ENCODE peak calls at places on chromosomes 4 and X, in seven cellular contexts. U is tibial nerve, M is WTC11, Q is H9, T is fibroblast of lung, W is NB4, Z is AG09319. I is an unnamed sample.

GRCh38 chrX:153549807-153550206 is 32.4 kb downstream of the ATP2B3 start:
- DNase-seq in U (no peak), M (peak), Q (peak), T (no peak), W (no peak), Z (no peak), I (no peak)

GRCh38 chr4:62618042-62618441 is 1417.9 kb downstream of the ADGRL3 start:
- DNase-seq in U (no peak), M (no peak), Q (no peak), T (no peak), W (no peak), Z (no peak), I (no peak)

GRCh38 chr4:173509031-173510001 is 20.7 kb downstream of the HAND2 start:
- DNase-seq in U (no peak), M (no peak), Q (no peak), T (peak), W (no peak), Z (no peak), I (peak)

GRCh38 chrX:39296472-39296871 is 495.2 kb downstream of the MID1IP1 start:
- DNase-seq in U (no peak), M (no peak), Q (no peak), T (no peak), W (no peak), Z (no peak), I (no peak)

GRCh38 chr4:83552085-83552484 is 16.2 kb downstream of the GPAT3 start:
- DNase-seq in U (no peak), M (no peak), Q (no peak), T (peak), W (peak), Z (peak), I (no peak)

GRCh38 chrX:25083661-25084060 is 67.9 kb upstream of the ARX start:
- DNase-seq in U (no peak), M (no peak), Q (no peak), T (no peak), W (no peak), Z (no peak), I (no peak)

GRCh38 chrX:129549124-129549523 is 9.1 kb downstream of the OCRL start:
- DNase-seq in U (no peak), M (no peak), Q (no peak), T (no peak), W (no peak), Z (no peak), I (no peak)

GRCh38 chr4:35105486-35105885 is 1138.8 kb downstream of the ARAP2 start:
- DNase-seq in U (no peak), M (no peak), Q (no peak), T (no peak), W (no peak), Z (no peak), I (no peak)

GRCh38 chr4:59553063-59553738 is 1646.9 kb upstream of the ADGRL3 start:
- DNase-seq in U (no peak), M (no peak), Q (no peak), T (peak), W (peak), Z (no peak), I (no peak)

GRCh38 chr4:103011378-103012025 is 8.0 kb downstream of the SLC9B1 start:
- DNase-seq in U (no peak), M (no peak), Q (no peak), T (peak), W (no peak), Z (no peak), I (peak)

GRCh38 chr4:61204353-61204752 is 4.2 kb downstream of the ADGRL3 start:
- DNase-seq in U (no peak), M (no peak), Q (no peak), T (peak), W (no peak), Z (no peak), I (no peak)

GRCh38 chr4:89988268-89988667 is 93.6 kb downstream of the MMRN1 start:
- DNase-seq in U (no peak), M (no peak), Q (no peak), T (no peak), W (no peak), Z (no peak), I (no peak)

GRCh38 chrX:11724122-11725017 is 33.7 kb upstream of the MSL3 start:
- DNase-seq in U (peak), M (no peak), Q (no peak), T (peak), W (peak), Z (no peak), I (no peak)

GRCh38 chr4:7412586-7412975 is 22.1 kb downstream of the PSAPL1 start:
- DNase-seq in U (no peak), M (peak), Q (peak), T (no peak), W (no peak), Z (no peak), I (peak)

GRCh38 chr4:69718376-69719293 is 41.8 kb downstream of the SULT1B1 start:
- DNase-seq in U (no peak), M (no peak), Q (no peak), T (peak), W (peak), Z (no peak), I (no peak)

GRCh38 chr4:87806520-87806919 is 7.2 kb downstream of the IBSP start:
- DNase-seq in U (no peak), M (no peak), Q (no peak), T (peak), W (no peak), Z (no peak), I (no peak)

GRCh38 chr4:57424231-57424897 is 314.2 kb upstream of the IGFBP7 start:
- DNase-seq in U (peak), M (no peak), Q (no peak), T (peak), W (no peak), Z (peak), I (peak)

GRCh38 chr4:74061430-74061829 is 22.9 kb upstream of the CXCL3 start:
- DNase-seq in U (no peak), M (no peak), Q (no peak), T (no peak), W (no peak), Z (no peak), I (no peak)

GRCh38 chr4:80713409-80713808 is 317.1 kb upstream of the BMP3 start:
- DNase-seq in U (no peak), M (no peak), Q (no peak), T (no peak), W (no peak), Z (peak), I (no peak)

DNA sequence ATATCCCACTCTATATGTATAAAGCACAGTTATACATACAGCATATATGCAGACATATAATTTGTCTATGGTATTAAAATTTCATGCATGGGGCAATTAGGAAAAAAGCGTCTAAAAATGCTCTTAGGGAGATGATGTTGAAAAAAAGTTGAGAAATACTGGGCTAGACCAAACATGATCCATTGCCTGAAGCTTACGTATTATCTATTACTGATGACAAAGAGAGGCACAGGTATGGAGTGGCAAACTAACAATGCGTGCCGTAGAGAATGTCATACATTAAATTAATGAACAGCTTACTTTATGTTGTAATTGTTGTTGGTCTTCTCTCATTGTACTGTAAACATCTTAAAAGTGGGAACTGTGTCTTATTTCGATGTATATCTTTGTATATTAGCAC is 13.9 kb downstream of the RHOH start:
- DNase-seq in U (no peak), M (no peak), Q (no peak), T (no peak), W (no peak), Z (no peak), I (no peak)
- TF ChIP-seq CTCF in U (no peak), M (no peak), Q (no peak), T (no peak), W (no peak), Z (no peak), I (no peak)

GRCh38 chr4:106048250-106048931 is 153.1 kb downstream of the NPNT start:
- DNase-seq in U (no peak), M (no peak), Q (no peak), T (peak), W (no peak), Z (peak), I (no peak)
- TF ChIP-seq CTCF in U (no peak), M (no peak), Q (no peak), T (no peak), W (no peak), Z (no peak), I (no peak)

GRCh38 chr4:108099838-108100237 is 68.9 kb downstream of the LEF1 start:
- DNase-seq in U (no peak), M (no peak), Q (no peak), T (no peak), W (no peak), Z (no peak), I (no peak)

GRCh38 chr4:108097990-108098553 is 70.7 kb downstream of the LEF1 start:
- DNase-seq in U (no peak), M (no peak), Q (no peak), T (no peak), W (no peak), Z (no peak), I (no peak)

GRCh38 chr4:108094131-108094530 is 74.6 kb downstream of the LEF1 start:
- DNase-seq in U (no peak), M (no peak), Q (no peak), T (no peak), W (no peak), Z (no peak), I (no peak)

GRCh38 chr4:108100827-108101226 is 67.9 kb downstream of the LEF1 start:
- DNase-seq in U (no peak), M (no peak), Q (no peak), T (no peak), W (no peak), Z (no peak), I (no peak)

GRCh38 chr4:108094923-108095482 is 73.7 kb downstream of the LEF1 start:
- DNase-seq in U (no peak), M (no peak), Q (no peak), T (no peak), W (no peak), Z (no peak), I (no peak)
- TF ChIP-seq CTCF in U (no peak), M (no peak), Q (no peak), T (no peak), W (no peak), Z (no peak), I (no peak)

GRCh38 chr4:145436114-145436513 is 45.5 kb upstream of the SMAD1 start:
- DNase-seq in U (no peak), M (no peak), Q (no peak), T (no peak), W (no peak), Z (no peak), I (no peak)
- TF ChIP-seq CTCF in U (no peak), M (no peak), Q (no peak), T (no peak), W (no peak), Z (no peak), I (no peak)

I was measured in body of pancreas.